ENCODE peak calls at places on chromosomes 6 and 20, in five cellular contexts. S, Q, H, T and Z are unnamed samples.

GRCh38 chr6:114194362-114195343 is 148.2 kb downstream of the HS3ST5 start:
- DNase-seq in Q (no peak), T (peak; percentile 4), S (no peak), H (no peak), Z (no peak)

GRCh38 chr20:57770852-57771746 is 61.3 kb upstream of the PMEPA1 start:
- DNase-seq in H (no peak), Q (no peak), S (no peak), T (no peak), Z (no peak)

GRCh38 chr6:3526962-3527796 is 70.3 kb upstream of the SLC22A23 start:
- DNase-seq in T (peak; percentile 96), S (no peak), Q (no peak), H (no peak), Z (no peak)

GRCh38 chr6:14896475-14896874 is 349.4 kb upstream of the JARID2 start:
- DNase-seq in S (no peak), Q (no peak), T (no peak), H (no peak), Z (no peak)

GRCh38 chr6:117917176-117917575 is 10.1 kb downstream of the SLC35F1 start:
- DNase-seq in Q (no peak), H (no peak), T (no peak), S (no peak), Z (no peak)

GRCh38 chr6:19303381-19303780 is 533.8 kb upstream of the ID4 start:
- DNase-seq in H (no peak), Q (no peak), S (no peak), T (no peak), Z (no peak)

GRCh38 chr20:50431066-50431450 is 79.1 kb upstream of the PTPN1 start:
- DNase-seq in S (no peak), T (no peak), H (no peak), Q (no peak), Z (no peak)

GRCh38 chr6:112298816-112299281 is 44.5 kb upstream of the LAMA4 start:
- DNase-seq in S (no peak), H (no peak), T (peak; percentile 83), Q (peak; percentile 38), Z (no peak)

GRCh38 chr20:63572788-63573738 is 976 bp downstream of the HELZ2 start:
- DNase-seq in Q (peak; percentile 55), T (no peak), S (no peak), H (no peak), Z (peak; percentile 48)

GRCh38 chr20:50366270-50367103 is 143.7 kb upstream of the PTPN1 start:
- DNase-seq in H (no peak), Q (peak; percentile 93), T (peak; percentile 47), S (peak; percentile 50), Z (no peak)

GRCh38 chr6:133768656-133769295 is 120.1 kb upstream of the TCF21 start:
- DNase-seq in H (no peak), S (no peak), Q (no peak), T (peak; percentile 60), Z (no peak)

GRCh38 chr20:17568972-17569471 is 853 bp upstream of the DSTN start:
- DNase-seq in S (peak; percentile 96), Q (peak; percentile 71), H (peak; percentile 61), T (peak; percentile 96), Z (peak; percentile 55)

GRCh38 chr6:82331031-82331773 is 32.4 kb upstream of the TPBG start:
- DNase-seq in T (peak; percentile 92), S (peak; percentile 22), Q (no peak), H (no peak), Z (no peak)

GRCh38 chr6:408599-409102 is 17.1 kb downstream of the IRF4 start:
- DNase-seq in Q (no peak), S (no peak), H (peak; percentile 57), T (no peak), Z (no peak)

GRCh38 chr20:41499961-41500725 is 118.0 kb downstream of the CHD6 start:
- DNase-seq in T (no peak), S (no peak), Q (no peak), H (no peak), Z (no peak)

GRCh38 chr20:44052166-44052565 is 134.8 kb downstream of the JPH2 start:
- DNase-seq in T (no peak), Q (no peak), S (no peak), H (no peak), Z (no peak)

GRCh38 chr20:3751664-3752385 is 15.7 kb downstream of the ADISSP start:
- DNase-seq in T (no peak), S (no peak), Q (peak; percentile 53), H (no peak), Z (peak; percentile 54)

GRCh38 chr6:25050356-25050755 is 114.6 kb upstream of the RIPOR2 start:
- DNase-seq in Q (no peak), S (peak; percentile 52), T (peak; percentile 61), H (no peak), Z (no peak)

GRCh38 chr6:44245912-44246662 is 814 bp upstream of the HSP90AB1 start:
- DNase-seq in H (peak; percentile 98), S (peak; percentile 61), T (peak; percentile 80), Q (peak; percentile 97), Z (peak; percentile 98)

GRCh38 chr6:91081452-91082067 is 494.7 kb upstream of the MAP3K7 start:
- DNase-seq in T (peak; percentile 40), Q (peak; percentile 7), H (peak; percentile 11), S (no peak), Z (no peak)

GRCh38 chr20:61844621-61845020 is 221.1 kb downstream of the TAF4 start:
- DNase-seq in H (no peak), S (no peak), T (no peak), Q (no peak), Z (no peak)

GRCh38 chr20:1577906-1578305 is 20.4 kb upstream of the SIRPD start:
- DNase-seq in S (no peak), H (no peak), T (no peak), Q (no peak), Z (no peak)

GRCh38 chr6:39865011-39865888 is 69.0 kb downstream of the MOCS1 start:
- DNase-seq in S (no peak), Q (peak; percentile 79), H (peak; percentile 94), T (peak; percentile 31), Z (peak; percentile 77)

GRCh38 chr6:131362070-131362469 is 211.0 kb upstream of the ARG1 start:
- DNase-seq in T (peak; percentile 52), H (no peak), Q (no peak), S (no peak), Z (no peak)

GRCh38 chr6:116580198-116580597 is 8.9 kb downstream of the RWDD1 start:
- DNase-seq in H (no peak), S (no peak), T (no peak), Q (no peak), Z (no peak)

DNA sequence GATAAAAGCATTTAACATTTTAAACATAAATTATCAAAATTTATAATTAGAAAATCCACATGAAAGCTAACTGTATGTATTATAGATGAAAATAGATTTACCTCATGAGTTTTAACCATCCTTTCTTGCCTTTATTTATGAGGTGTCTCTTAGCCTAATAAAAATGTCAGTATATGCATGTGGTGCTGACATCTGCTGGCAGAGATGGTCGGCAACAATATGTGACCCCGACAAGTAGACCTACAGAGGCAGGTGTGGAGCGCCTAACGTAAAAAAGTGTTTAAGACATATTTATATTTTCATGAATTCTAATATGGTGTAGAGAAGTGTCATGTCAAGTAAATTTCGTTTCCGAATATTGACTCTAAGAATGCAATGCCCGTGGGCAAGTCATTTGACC is 149.0 kb upstream of the FUT9 start:
- DNase-seq in Q (peak; percentile 30), H (peak; percentile 30), T (no peak), S (no peak), Z (peak; percentile 32)
- TF ChIP-seq CTCF in Q (no peak), H (peak; percentile 43), T (peak; percentile 19), S (no peak), Z (peak; percentile 8)

GRCh38 chr6:165403006-165403405 is 93.6 kb upstream of the C6orf118 start:
- DNase-seq in H (no peak), T (no peak), S (no peak), Q (no peak), Z (no peak)

GRCh38 chr6:165404703-165405102 is 95.3 kb upstream of the C6orf118 start:
- DNase-seq in S (no peak), H (no peak), Q (no peak), T (no peak), Z (no peak)

DNA sequence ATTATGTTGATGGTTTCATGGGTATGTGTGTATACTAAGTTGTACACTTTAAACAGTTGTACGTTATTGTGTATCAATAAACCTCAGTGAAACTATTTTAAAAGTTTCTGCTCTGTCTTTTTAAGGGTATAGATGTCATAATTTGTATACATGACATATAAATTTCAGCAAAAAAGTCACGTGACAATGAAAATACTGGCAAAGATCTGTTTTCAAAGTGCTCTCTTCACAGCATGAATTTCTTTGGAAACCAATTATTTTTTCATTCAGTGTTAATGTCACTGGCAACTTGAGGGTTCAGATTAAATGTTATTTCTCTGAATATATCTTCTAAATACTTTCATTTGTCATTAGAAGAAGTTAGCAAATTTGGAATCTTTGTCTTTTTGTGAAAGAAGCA is 91.7 kb upstream of the C6orf118 start:
- DNase-seq in T (no peak), Q (no peak), S (no peak), H (no peak), Z (no peak)
- TF ChIP-seq CTCF in T (no peak), Q (no peak), S (no peak), H (no peak), Z (no peak)

GRCh38 chr6:152270301-152270925 is 366.7 kb downstream of the SYNE1 start:
- DNase-seq in T (peak; percentile 75), S (no peak), H (no peak), Q (no peak), Z (no peak)

GRCh38 chr6:152272486-152272885 is 364.7 kb downstream of the SYNE1 start:
- DNase-seq in S (no peak), H (no peak), T (peak; percentile 23), Q (no peak), Z (no peak)

GRCh38 chr6:152273638-152274037 is 363.5 kb downstream of the SYNE1 start:
- DNase-seq in S (no peak), T (no peak), Q (peak; percentile 29), H (peak; percentile 85), Z (peak; percentile 16)

GRCh38 chr6:152273002-152273401 is 364.2 kb downstream of the SYNE1 start:
- DNase-seq in Q (no peak), S (no peak), T (peak; percentile 59), H (no peak), Z (no peak)

GRCh38 chr6:152271681-152272464 is 365.3 kb downstream of the SYNE1 start:
- DNase-seq in S (peak; percentile 45), Q (no peak), H (no peak), T (peak; percentile 67), Z (no peak)
- TF ChIP-seq CTCF in S (no peak), Q (no peak), H (no peak), T (no peak), Z (no peak)

GRCh38 chr6:55886185-55886836 is 10.9 kb upstream of the BMP5 start:
- DNase-seq in Q (no peak), T (no peak), S (no peak), H (no peak), Z (no peak)
- TF ChIP-seq CTCF in Q (no peak), T (peak; percentile 27), S (peak; percentile 37), H (no peak), Z (peak; percentile 57)

GRCh38 chr6:99790679-99791078 is 184.0 kb downstream of the PRDM13 start:
- DNase-seq in H (no peak), T (no peak), Q (no peak), S (no peak), Z (no peak)
- TF ChIP-seq CTCF in H (no peak), T (no peak), Q (peak; percentile 26), S (no peak), Z (peak; percentile 48)

GRCh38 chr6:36245572-36246031 is 24.3 kb upstream of the PNPLA1 start:
- DNase-seq in Q (no peak), T (no peak), H (no peak), S (no peak), Z (no peak)
- TF ChIP-seq CTCF in Q (no peak), T (no peak), H (peak; percentile 25), S (no peak), Z (no peak)